ENCODE peak calls at places on chromosomes 5 and 9, in six cellular contexts. U is naive B cell; T is RWPE1; X is NCI-H1105 treated with DMSO at 0.1 percent for 48 hours; Q is HAP-1; Y is stimulated activated CD4-positive, alpha-beta T cell treated with anti-CD3 and anti-CD28 coated beads, Interleukin-15, amount 100 ng/mL, for 1 hour. K is an unnamed sample.

GRCh38 chr9:83620841-83621636 is 1.9 kb upstream of the IDNK start:
- DNase-seq in U (peak), T (peak), X (peak), Q (peak), Y (no peak), K (no peak)

GRCh38 chr9:114634387-114634786 is 23.2 kb downstream of the TEX53 start:
- DNase-seq in U (no peak), T (no peak), X (no peak), Q (no peak), Y (no peak), K (no peak)

GRCh38 chr9:126583134-126583760 is 30.5 kb upstream of the LMX1B start:
- DNase-seq in U (no peak), T (no peak), X (no peak), Q (no peak), Y (no peak), K (no peak)

GRCh38 chr5:73447234-73448071 is 1.1 kb downstream of the FOXD1 start:
- DNase-seq in U (peak), T (no peak), X (peak), Q (peak), Y (no peak), K (no peak)

GRCh38 chr5:4572297-4572696 is 567.8 kb upstream of the ADAMTS16 start:
- DNase-seq in U (no peak), T (no peak), X (no peak), Q (no peak), Y (no peak), K (no peak)

GRCh38 chr5:143691278-143692236 is 120.4 kb upstream of the HMHB1 start:
- DNase-seq in U (no peak), T (no peak), X (no peak), Q (no peak), Y (no peak), K (no peak)

GRCh38 chr5:50749181-50749580 is 82.7 kb downstream of the PARP8 start:
- DNase-seq in U (no peak), T (no peak), X (no peak), Q (no peak), Y (no peak), K (no peak)

GRCh38 chr5:72785796-72786195 is 30.7 kb upstream of the TNPO1 start:
- DNase-seq in U (no peak), T (no peak), X (no peak), Q (no peak), Y (no peak), K (no peak)

GRCh38 chr5:85717203-85717563 is 900.6 kb upstream of the COX7C start:
- DNase-seq in U (no peak), T (no peak), X (no peak), Q (no peak), Y (no peak), K (no peak)

GRCh38 chr5:139689631-139690384 is 41.7 kb downstream of the CXXC5 start:
- DNase-seq in U (peak), T (peak), X (no peak), Q (no peak), Y (no peak), K (no peak)

GRCh38 chr9:99782962-99783718 is 38.5 kb upstream of the NR4A3 start:
- DNase-seq in U (peak), T (no peak), X (no peak), Q (no peak), Y (no peak), K (no peak)

GRCh38 chr5:134000116-134000515 is 4.7 kb downstream of the VDAC1 start:
- DNase-seq in U (no peak), T (no peak), X (no peak), Q (no peak), Y (no peak), K (no peak)

GRCh38 chr9:88801214-88801796 is 190.0 kb upstream of the S1PR3 start:
- DNase-seq in U (no peak), T (no peak), X (no peak), Q (no peak), Y (no peak), K (no peak)

GRCh38 chr9:114374936-114375335 is 12.8 kb downstream of the AKNA start:
- DNase-seq in U (no peak), T (no peak), X (no peak), Q (no peak), Y (no peak), K (no peak)

GRCh38 chr5:67206381-67207328 is 10.1 kb upstream of the CD180 start:
- DNase-seq in U (peak), T (peak), X (no peak), Q (no peak), Y (peak), K (peak)

GRCh38 chr5:82564963-82565362 is 286.8 kb upstream of the RPS23 start:
- DNase-seq in U (no peak), T (no peak), X (no peak), Q (no peak), Y (no peak), K (no peak)

GRCh38 chr5:43658499-43658898 is 55.5 kb downstream of the NNT start:
- DNase-seq in U (no peak), T (no peak), X (no peak), Q (no peak), Y (no peak), K (no peak)

GRCh38 chr9:96217756-96218693 is 84.0 kb downstream of the HSD17B3 start:
- DNase-seq in U (peak), T (peak), X (peak), Q (peak), Y (peak), K (peak)

GRCh38 chr9:5326187-5326586 is 13.5 kb downstream of the RLN1 start:
- DNase-seq in U (no peak), T (no peak), X (no peak), Q (no peak), Y (no peak), K (no peak)

GRCh38 chr5:52705720-52706119 is 82.0 kb upstream of the ITGA1 start:
- DNase-seq in U (no peak), T (no peak), X (no peak), Q (no peak), Y (no peak), K (no peak)

GRCh38 chr5:16690243-16690839 is 73.5 kb upstream of the RETREG1 start:
- DNase-seq in U (no peak), T (peak), X (peak), Q (peak), Y (no peak), K (peak)

GRCh38 chr5:141186897-141187512 is at the start of gene PCDHB9:
- DNase-seq in U (peak), T (no peak), X (no peak), Q (peak), Y (no peak), K (no peak)

GRCh38 chr5:36150676-36151433 is 832 bp downstream of the LMBRD2 start:
- DNase-seq in U (no peak), T (peak), X (peak), Q (peak), Y (peak), K (no peak)

GRCh38 chr9:124457079-124457886 is 7.0 kb downstream of the ADGRD2 start:
- DNase-seq in U (no peak), T (no peak), X (no peak), Q (no peak), Y (no peak), K (no peak)

GRCh38 chr9:89080193-89080592 is 88.9 kb downstream of the S1PR3 start:
- DNase-seq in U (no peak), T (no peak), X (no peak), Q (no peak), Y (no peak), K (no peak)

GRCh38 chr9:117737721-117738226 is 33.6 kb downstream of the TLR4 start:
- DNase-seq in U (no peak), T (no peak), X (no peak), Q (no peak), Y (no peak), K (no peak)

GRCh38 chr5:67511911-67512310 is 315.3 kb upstream of the CD180 start:
- DNase-seq in U (no peak), T (no peak), X (no peak), Q (no peak), Y (no peak), K (no peak)

GRCh38 chr5:142970440-142970788 is 200.2 kb downstream of the ARHGAP26 start:
- DNase-seq in U (no peak), T (no peak), X (no peak), Q (no peak), Y (no peak), K (no peak)

GRCh38 chr5:56829137-56829536 is 13.8 kb downstream of the MAP3K1 start:
- DNase-seq in U (peak), T (no peak), X (no peak), Q (no peak), Y (peak), K (no peak)

GRCh38 chr9:137619240-137620090 is 660 bp downstream of the EHMT1 start:
- DNase-seq in U (peak), T (peak), X (peak), Q (no peak), Y (no peak), K (no peak)

GRCh38 chr5:135317286-135317685 is 81.7 kb downstream of the MACROH2A1 start:
- DNase-seq in U (no peak), T (no peak), X (no peak), Q (no peak), Y (no peak), K (no peak)

GRCh38 chr9:90813523-90813922 is 11.9 kb downstream of the SYK start:
- DNase-seq in U (no peak), T (no peak), X (no peak), Q (no peak), Y (no peak), K (no peak)

K was measured in prostate gland.